ENCODE peak calls at places on chromosomes 4 and X, in eight cellular contexts. E, L, P, S, F, C, Z and R are unnamed samples.

GRCh38 chr4:21656832-21657231 is 291.7 kb downstream of the KCNIP4 start:
- DNase-seq in E (no peak), L (no peak), P (no peak), S (no peak), F (no peak), C (no peak), Z (peak; percentile 38), R (no peak)

GRCh38 chrX:144683247-144683646 is 564.1 kb upstream of the SPANXN1 start:
- DNase-seq in E (no peak), L (no peak), P (no peak), S (no peak), F (no peak), C (no peak), Z (no peak), R (no peak)

GRCh38 chrX:54479471-54480122 is 16.4 kb downstream of the FGD1 start:
- DNase-seq in E (no peak), L (no peak), P (no peak), S (no peak), F (peak; percentile 68), C (peak; percentile 22), Z (no peak), R (no peak)

GRCh38 chrX:154730271-154730883 is 20.5 kb downstream of the GAB3 start:
- DNase-seq in E (no peak), L (peak; percentile 30), P (no peak), S (no peak), F (no peak), C (no peak), Z (no peak), R (no peak)

GRCh38 chrX:79235899-79236298 is 91.4 kb downstream of the GPR174 start:
- DNase-seq in E (no peak), L (no peak), P (no peak), S (no peak), F (no peak), C (no peak), Z (no peak), R (no peak)

GRCh38 chr4:47839259-47839658 is 1.4 kb upstream of the CORIN start:
- DNase-seq in E (no peak), L (peak; percentile 12), P (no peak), S (no peak), F (no peak), C (no peak), Z (peak; percentile 1), R (no peak)

GRCh38 chr4:103887191-103887590 is 167.4 kb upstream of the TACR3 start:
- DNase-seq in E (no peak), L (no peak), P (no peak), S (no peak), F (no peak), C (no peak), Z (no peak), R (no peak)

GRCh38 chrX:70774223-70774622 is 134.3 kb downstream of the TEX11 start:
- DNase-seq in E (no peak), L (no peak), P (no peak), S (no peak), F (no peak), C (no peak), Z (no peak), R (no peak)

GRCh38 chrX:15356444-15356843 is 21.1 kb upstream of the PIGA start:
- DNase-seq in E (no peak), L (no peak), P (no peak), S (no peak), F (no peak), C (no peak), Z (no peak), R (no peak)

GRCh38 chr4:142405021-142405991 is 440.8 kb downstream of the INPP4B start:
- DNase-seq in E (peak; percentile 60), L (peak; percentile 51), P (no peak), S (peak; percentile 33), F (peak; percentile 30), C (peak; percentile 40), Z (peak; percentile 73), R (peak; percentile 16)

DNA sequence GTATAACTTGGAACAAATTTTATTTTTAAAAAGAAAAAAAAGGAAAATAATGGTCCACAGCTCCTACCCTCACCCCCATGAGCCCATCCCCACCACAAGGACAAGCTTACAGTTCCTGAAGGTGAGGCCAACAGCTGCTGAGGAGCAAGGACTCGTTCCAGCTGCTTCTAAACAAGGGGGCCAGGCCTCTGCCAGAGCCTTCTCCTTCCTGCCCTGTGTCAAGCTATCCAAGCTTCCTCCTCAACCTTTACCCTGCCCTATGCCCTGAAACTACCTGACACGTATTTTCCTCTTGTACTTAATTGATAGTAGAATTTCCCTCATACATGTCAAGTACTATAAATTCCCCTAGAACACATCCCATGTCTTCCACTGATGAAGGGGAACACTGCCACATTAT is 8.8 kb downstream of the SH3D19 start:
- DNase-seq in E (no peak), L (no peak), P (no peak), S (peak; percentile 33), F (no peak), C (peak; percentile 30), Z (no peak), R (no peak)
- H3K27ac ChIP-seq in E (no peak overlapping the region), L (no peak overlapping the region), P (no peak overlapping the region), S (peak overlapping the region; percentile 32), F (no peak overlapping the region), C (no peak overlapping the region), Z (no peak overlapping the region), R (no peak overlapping the region)

GRCh38 chr4:83011779-83012630 is 1.4 kb upstream of the LIN54 start:
- DNase-seq in E (no peak), L (peak; percentile 52), P (peak; percentile 73), S (peak; percentile 37), F (peak; percentile 34), C (peak; percentile 38), Z (peak; percentile 20), R (no peak)
- H3K27ac ChIP-seq in E (peak overlapping the region; percentile 68), L (peak overlapping the region; percentile 83), P (peak overlapping the region; percentile 89), S (peak overlapping the region; percentile 97), F (no peak overlapping the region), C (peak overlapping the region; percentile 87), Z (peak overlapping the region; percentile 96), R (peak overlapping the region; percentile 59)

GRCh38 chr4:1990676-1991075 is 18.1 kb downstream of the NELFA start:
- DNase-seq in E (no peak), L (no peak), P (no peak), S (no peak), F (no peak), C (no peak), Z (no peak), R (no peak)

GRCh38 chr4:1991087-1991486 is 17.7 kb downstream of the NELFA start:
- DNase-seq in E (no peak), L (no peak), P (no peak), S (no peak), F (no peak), C (no peak), Z (no peak), R (no peak)

GRCh38 chr4:1991596-1992434 is 17.0 kb downstream of the NELFA start:
- DNase-seq in E (no peak), L (peak; percentile 71), P (no peak), S (no peak), F (no peak), C (no peak), Z (no peak), R (no peak)

GRCh38 chr4:1993169-1993516 is 15.6 kb downstream of the NELFA start:
- DNase-seq in E (no peak), L (no peak), P (peak; percentile 37), S (no peak), F (no peak), C (no peak), Z (no peak), R (no peak)

DNA sequence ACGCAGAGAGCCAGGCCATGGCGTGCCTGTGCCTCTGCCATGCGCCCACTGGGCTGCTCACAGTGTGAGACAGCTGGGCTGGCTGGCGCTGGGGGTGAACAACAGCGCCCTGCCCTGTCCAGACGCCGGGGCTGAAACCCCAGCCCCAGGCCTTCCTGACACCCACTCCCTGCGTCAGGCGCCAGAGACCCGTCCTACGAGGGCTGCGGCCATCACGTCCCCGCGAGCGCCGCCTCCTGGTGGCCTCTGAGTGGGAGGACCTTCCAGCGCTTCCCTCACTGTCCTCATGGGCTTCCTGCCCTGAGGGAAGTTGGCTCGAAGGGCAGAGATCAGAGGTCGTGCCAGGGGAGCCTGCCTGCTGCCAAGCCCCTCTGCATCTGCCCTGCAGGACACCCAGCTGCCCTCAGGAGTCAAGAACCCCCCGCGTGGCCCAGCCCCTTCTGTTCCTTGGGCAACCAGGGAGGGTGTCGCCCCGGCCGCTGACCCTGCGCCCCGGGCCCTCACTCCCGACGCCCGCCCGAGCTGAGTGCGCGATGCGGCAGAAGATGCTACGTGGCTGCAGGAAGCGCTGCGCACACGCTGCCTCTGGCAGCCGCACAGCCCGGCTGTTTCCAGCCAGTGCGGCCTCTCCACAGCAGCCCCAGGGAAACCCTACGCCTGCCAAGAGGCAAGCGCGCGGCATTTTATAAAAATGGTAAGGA is 16.2 kb downstream of the NELFA start:
- DNase-seq in E (no peak), L (no peak), P (no peak), S (no peak), F (peak; percentile 90), C (no peak), Z (no peak), R (no peak)
- H3K27ac ChIP-seq in E (no peak overlapping the region), L (no peak overlapping the region), P (no peak overlapping the region), S (no peak overlapping the region), F (no peak overlapping the region), C (no peak overlapping the region), Z (no peak overlapping the region), R (no peak overlapping the region)

GRCh38 chrX:13144927-13145659 is 100.7 kb upstream of the FAM9C start:
- DNase-seq in E (no peak), L (no peak), P (no peak), S (no peak), F (no peak), C (no peak), Z (no peak), R (no peak)
- H3K27ac ChIP-seq in E (no peak overlapping the region), L (no peak overlapping the region), P (no peak overlapping the region), S (no peak overlapping the region), F (no peak overlapping the region), C (no peak overlapping the region), Z (no peak overlapping the region), R (no peak overlapping the region)